ENCODE peak calls at places on chromosomes 13 and 19, in four cellular contexts. One of them, this sample, is unnamed.

GRCh38 chr19:18176367-18177310 is 3.0 kb downstream of the IFI30 start:
- DNase-seq in GM12878: no peak
- DNase-seq in H1: no peak
- DNase-seq in HepG2: no peak
- DNase-seq in this sample: no peak

GRCh38 chr13:37870895-37871550 is 1.5 kb upstream of the TRPC4 start:
- DNase-seq in HepG2: no peak
- DNase-seq in GM12878: no peak
- DNase-seq in H1: peak; percentile 46
- DNase-seq in this sample: no peak

GRCh38 chr13:113918981-113919646 is 54.8 kb downstream of the C13orf46 start:
- DNase-seq in HepG2: no peak
- DNase-seq in GM12878: no peak
- DNase-seq in H1: peak; percentile 32
- DNase-seq in this sample: no peak

GRCh38 chr13:113982296-113982661 is 8.4 kb upstream of the C13orf46 start:
- DNase-seq in HepG2: no peak
- DNase-seq in H1: peak; percentile 40
- DNase-seq in GM12878: no peak
- DNase-seq in this sample: no peak

GRCh38 chr13:114185182-114185971 is 6.3 kb downstream of the CFAP97D2 start:
- DNase-seq in GM12878: no peak
- DNase-seq in HepG2: no peak
- DNase-seq in H1: no peak
- DNase-seq in this sample: no peak

GRCh38 chr13:85896516-85897450 is 97.6 kb upstream of the SLITRK6 start:
- DNase-seq in GM12878: no peak
- DNase-seq in HepG2: no peak
- DNase-seq in H1: no peak
- DNase-seq in this sample: no peak

GRCh38 chr13:44819245-44819644 is 170.0 kb downstream of the NUFIP1 start:
- DNase-seq in HepG2: peak; percentile 57
- DNase-seq in H1: no peak
- DNase-seq in GM12878: no peak
- DNase-seq in this sample: no peak

GRCh38 chr19:45878043-45878794 is 7.7 kb downstream of the IRF2BP1 start:
- DNase-seq in H1: no peak
- DNase-seq in GM12878: no peak
- DNase-seq in HepG2: peak; percentile 66
- DNase-seq in this sample: no peak

GRCh38 chr19:17910776-17911360 is 21.9 kb upstream of the CCDC124 start:
- DNase-seq in HepG2: no peak
- DNase-seq in GM12878: no peak
- DNase-seq in H1: no peak
- DNase-seq in this sample: no peak

GRCh38 chr19:35249146-35249847 is 495 bp downstream of the LSR start:
- DNase-seq in GM12878: no peak
- DNase-seq in HepG2: no peak
- DNase-seq in H1: no peak
- DNase-seq in this sample: no peak

GRCh38 chr19:47075941-47076340 is 27.5 kb upstream of the TMEM160 start:
- DNase-seq in HepG2: no peak
- DNase-seq in GM12878: no peak
- DNase-seq in H1: no peak
- DNase-seq in this sample: no peak

GRCh38 chr13:33696530-33696929 is 121.4 kb upstream of the RFC3 start:
- DNase-seq in HepG2: no peak
- DNase-seq in H1: no peak
- DNase-seq in GM12878: no peak
- DNase-seq in this sample: no peak

GRCh38 chr19:6238643-6239281 is 41.0 kb downstream of the MLLT1 start:
- DNase-seq in H1: no peak
- DNase-seq in GM12878: no peak
- DNase-seq in HepG2: no peak
- DNase-seq in this sample: no peak

GRCh38 chr13:93284056-93284455 is 57.4 kb downstream of the GPC6 start:
- DNase-seq in GM12878: no peak
- DNase-seq in HepG2: no peak
- DNase-seq in H1: no peak
- DNase-seq in this sample: no peak

GRCh38 chr19:21028969-21029268 is 8.5 kb downstream of the ZNF430 start:
- DNase-seq in HepG2: no peak
- DNase-seq in H1: no peak
- DNase-seq in GM12878: no peak
- DNase-seq in this sample: no peak

GRCh38 chr13:50424993-50425392 is 409.7 kb downstream of the KCNRG start:
- DNase-seq in HepG2: no peak
- DNase-seq in H1: no peak
- DNase-seq in GM12878: no peak
- DNase-seq in this sample: no peak

GRCh38 chr13:51534075-51534817 is 50.0 kb upstream of the WDFY2 start:
- DNase-seq in GM12878: no peak
- DNase-seq in HepG2: no peak
- DNase-seq in H1: no peak
- DNase-seq in this sample: no peak

GRCh38 chr19:50266896-50267295 is 62.3 kb downstream of the KCNC3 start:
- DNase-seq in HepG2: no peak
- DNase-seq in H1: peak; percentile 97
- DNase-seq in GM12878: no peak
- DNase-seq in this sample: peak; percentile 27

GRCh38 chr13:105991622-105992254 is 543.7 kb downstream of the EFNB2 start:
- DNase-seq in HepG2: no peak
- DNase-seq in GM12878: no peak
- DNase-seq in H1: no peak
- DNase-seq in this sample: no peak

GRCh38 chr13:113788413-113789135 is 29.5 kb downstream of the TMEM255B start:
- DNase-seq in HepG2: no peak
- DNase-seq in GM12878: no peak
- DNase-seq in H1: no peak
- DNase-seq in this sample: no peak

GRCh38 chr19:7224995-7225394 is 69.2 kb downstream of the INSR start:
- DNase-seq in H1: no peak
- DNase-seq in GM12878: no peak
- DNase-seq in HepG2: no peak
- DNase-seq in this sample: no peak

GRCh38 chr19:48968813-48969218 is 3.7 kb downstream of the FTL start:
- DNase-seq in H1: no peak
- DNase-seq in HepG2: no peak
- DNase-seq in GM12878: no peak
- DNase-seq in this sample: no peak

GRCh38 chr13:34533941-34534340 is 408.1 kb upstream of the NBEA start:
- DNase-seq in H1: no peak
- DNase-seq in HepG2: no peak
- DNase-seq in GM12878: no peak
- DNase-seq in this sample: no peak

GRCh38 chr13:76637651-76638111 is 248.5 kb downstream of the KCTD12 start:
- DNase-seq in H1: no peak
- DNase-seq in HepG2: no peak
- DNase-seq in GM12878: no peak
- DNase-seq in this sample: no peak

GRCh38 chr13:40190656-40191100 is 475.8 kb downstream of the FOXO1 start:
- DNase-seq in HepG2: peak; percentile 6
- DNase-seq in GM12878: no peak
- DNase-seq in H1: no peak
- DNase-seq in this sample: no peak

GRCh38 chr19:49327878-49328544 is 3.0 kb upstream of the SLC6A16 start:
- DNase-seq in H1: no peak
- DNase-seq in GM12878: no peak
- DNase-seq in HepG2: peak; percentile 21
- DNase-seq in this sample: no peak

GRCh38 chr13:70424428-70424827 is 316.2 kb upstream of the KLHL1 start:
- DNase-seq in HepG2: no peak
- DNase-seq in H1: peak; percentile 55
- DNase-seq in GM12878: no peak
- DNase-seq in this sample: peak; percentile 13

GRCh38 chr19:19539738-19540703 is 2.0 kb downstream of the CILP2 start:
- DNase-seq in H1: peak; percentile 94
- DNase-seq in HepG2: no peak
- DNase-seq in GM12878: no peak
- DNase-seq in this sample: peak; percentile 68

GRCh38 chr13:73767191-73767741 is 366.9 kb downstream of the KLF12 start:
- DNase-seq in H1: no peak
- DNase-seq in HepG2: peak; percentile 20
- DNase-seq in GM12878: no peak
- DNase-seq in this sample: peak; percentile 30
- TF ChIP-seq SUZ12 in H1: no peak
- TF ChIP-seq SUZ12 in HepG2: no peak
- TF ChIP-seq SUZ12 in GM12878: no peak
- TF ChIP-seq SUZ12 in this sample: no peak

DNA sequence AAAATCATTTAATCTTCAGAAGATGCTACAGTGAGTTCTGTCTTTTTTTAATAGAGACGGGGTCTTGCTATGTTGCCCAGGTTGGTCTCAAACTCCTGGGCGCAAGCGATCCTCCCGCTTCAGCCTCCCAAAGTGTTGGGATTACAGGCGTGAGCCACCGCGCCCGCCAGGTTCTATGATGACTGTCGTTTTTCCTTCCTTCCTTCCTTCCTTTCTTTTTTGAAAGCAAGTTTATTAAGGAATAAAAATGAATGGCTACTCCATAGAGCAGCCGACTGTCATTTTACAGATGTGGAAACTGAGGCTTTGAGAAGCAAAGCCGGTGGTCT is 511 bp upstream of the GAMT start:
- DNase-seq in H1: no peak
- DNase-seq in HepG2: no peak
- DNase-seq in GM12878: no peak
- DNase-seq in this sample: no peak
- H3K4me1 ChIP-seq in H1: peaks cover 2% of the 10 kb centered on the region
- H3K4me1 ChIP-seq in HepG2: peaks cover 52% of the 10 kb centered on the region
- H3K4me1 ChIP-seq in GM12878: peaks cover 4% of the 10 kb centered on the region
- H3K4me1 ChIP-seq in this sample: peaks cover 13% of the 10 kb centered on the region

GRCh38 chr19:38506375-38506722 is 72.9 kb downstream of the RYR1 start:
- DNase-seq in GM12878: no peak
- DNase-seq in H1: no peak
- DNase-seq in HepG2: no peak
- DNase-seq in this sample: no peak

GRCh38 chr19:38505958-38506357 is 72.5 kb downstream of the RYR1 start:
- DNase-seq in HepG2: no peak
- DNase-seq in GM12878: no peak
- DNase-seq in H1: no peak
- DNase-seq in this sample: no peak

GRCh38 chr19:38507551-38508127 is 74.1 kb downstream of the RYR1 start:
- DNase-seq in GM12878: no peak
- DNase-seq in HepG2: no peak
- DNase-seq in H1: no peak
- DNase-seq in this sample: no peak

GRCh38 chr19:38508507-38508906 is 75.0 kb downstream of the RYR1 start:
- DNase-seq in HepG2: peak; percentile 12
- DNase-seq in H1: no peak
- DNase-seq in GM12878: no peak
- DNase-seq in this sample: no peak

DNA sequence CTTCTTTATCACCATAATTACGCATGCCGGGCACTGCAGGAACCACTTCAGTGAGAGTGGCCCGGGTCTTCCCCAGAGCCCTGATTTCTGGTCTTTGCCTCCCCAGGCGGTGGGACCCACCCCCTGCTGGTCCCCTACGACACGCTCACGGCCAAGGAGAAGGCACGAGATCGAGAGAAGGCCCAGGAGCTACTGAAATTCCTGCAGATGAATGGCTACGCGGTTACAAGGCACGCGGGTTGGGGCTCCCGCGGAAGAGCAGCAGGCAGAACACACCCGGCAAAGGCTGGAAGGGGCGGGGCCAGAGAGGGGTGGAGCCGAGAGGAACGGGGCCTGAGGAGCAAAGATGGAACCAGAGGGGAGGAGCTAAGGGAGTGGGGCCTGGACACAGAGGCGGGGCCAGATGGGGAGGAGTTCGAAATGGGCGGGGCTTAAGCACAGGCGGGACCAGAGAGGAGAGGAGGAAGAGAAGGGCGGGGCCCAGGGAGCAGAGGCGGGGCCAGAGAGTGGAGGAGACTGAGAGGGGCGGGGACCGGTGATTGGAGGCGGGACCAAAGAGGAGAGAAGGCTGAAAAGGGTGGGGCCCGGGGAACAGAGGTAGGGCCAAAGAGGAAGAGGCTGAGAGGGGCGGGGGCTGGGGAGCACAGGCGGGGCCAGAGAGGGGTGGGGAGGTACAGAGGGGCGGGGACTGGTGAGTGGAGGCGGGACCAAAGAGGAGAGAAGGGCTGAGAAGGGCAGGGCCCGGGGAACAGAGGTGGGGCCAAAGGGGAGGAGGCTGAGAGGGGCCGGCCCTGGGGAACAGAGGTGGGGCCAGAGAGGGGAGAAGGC is 73.4 kb downstream of the RYR1 start:
- DNase-seq in HepG2: peak; percentile 47
- DNase-seq in H1: peak; percentile 99
- DNase-seq in GM12878: peak; percentile 63
- DNase-seq in this sample: peak; percentile 82
- H3K9ac ChIP-seq in HepG2: no peak overlapping the region
- H3K9ac ChIP-seq in H1: no peak overlapping the region
- H3K9ac ChIP-seq in GM12878: no peak overlapping the region
- H3K9ac ChIP-seq in this sample: peak overlapping the region; percentile 56

GRCh38 chr19:13764821-13765394 is 586 bp downstream of the MRI1 start:
- DNase-seq in HepG2: no peak
- DNase-seq in H1: peak; percentile 55
- DNase-seq in GM12878: no peak
- DNase-seq in this sample: no peak
- TF ChIP-seq SUZ12 in HepG2: no peak
- TF ChIP-seq SUZ12 in H1: no peak
- TF ChIP-seq SUZ12 in GM12878: no peak
- TF ChIP-seq SUZ12 in this sample: no peak

GRCh38 chr19:10888421-10888866 is 17.1 kb downstream of the CARM1 start:
- DNase-seq in H1: no peak
- DNase-seq in GM12878: no peak
- DNase-seq in HepG2: no peak
- DNase-seq in this sample: peak; percentile 73
- H3K4me1 ChIP-seq in H1: peaks cover 34% of the 10 kb centered on the region
- H3K4me1 ChIP-seq in GM12878: peaks cover 20% of the 10 kb centered on the region
- H3K4me1 ChIP-seq in HepG2: no peaks in the 10 kb centered on the region
- H3K4me1 ChIP-seq in this sample: peaks cover 44% of the 10 kb centered on the region

GRCh38 chr19:36379510-36379819 is 464 bp upstream of the ZFP14 start:
- DNase-seq in GM12878: no peak
- DNase-seq in HepG2: no peak
- DNase-seq in H1: no peak
- DNase-seq in this sample: no peak

GRCh38 chr19:36371886-36372285 is 7.1 kb downstream of the ZFP14 start:
- DNase-seq in HepG2: no peak
- DNase-seq in GM12878: no peak
- DNase-seq in H1: no peak
- DNase-seq in this sample: no peak

GRCh38 chr19:36373638-36374156 is 5.3 kb downstream of the ZFP14 start:
- DNase-seq in GM12878: no peak
- DNase-seq in HepG2: no peak
- DNase-seq in H1: no peak
- DNase-seq in this sample: no peak

GRCh38 chr19:36378625-36379509 is at the start of gene ZFP14:
- DNase-seq in GM12878: peak; percentile 70
- DNase-seq in H1: peak; percentile 91
- DNase-seq in HepG2: peak; percentile 91
- DNase-seq in this sample: peak; percentile 74

GRCh38 chr19:36377541-36378178 is 1.3 kb downstream of the ZFP14 start:
- DNase-seq in GM12878: no peak
- DNase-seq in HepG2: peak; percentile 74
- DNase-seq in H1: no peak
- DNase-seq in this sample: no peak
- H3K9ac ChIP-seq in GM12878: no peak overlapping the region
- H3K9ac ChIP-seq in HepG2: peak overlapping the region; percentile 77
- H3K9ac ChIP-seq in H1: no peak overlapping the region
- H3K9ac ChIP-seq in this sample: peak overlapping the region; percentile 80

GRCh38 chr13:30864352-30865130 is 41.5 kb upstream of the MEDAG start:
- DNase-seq in HepG2: no peak
- DNase-seq in H1: no peak
- DNase-seq in GM12878: no peak
- DNase-seq in this sample: no peak
- TF ChIP-seq SUZ12 in HepG2: no peak
- TF ChIP-seq SUZ12 in H1: no peak
- TF ChIP-seq SUZ12 in GM12878: no peak
- TF ChIP-seq SUZ12 in this sample: no peak